ENCODE peak calls at places on chromosomes 11 and 22, in four cellular contexts. L, Q, W and O are unnamed samples.

GRCh38 chr11:17405232-17406005 is 17.0 kb upstream of the KCNJ11 start:
- DNase-seq in W (no peak), L (peak), Q (peak), O (peak)

GRCh38 chr11:18012314-18012905 is 437 bp downstream of the SERGEF start:
- DNase-seq in W (no peak), Q (peak), L (no peak), O (peak)

GRCh38 chr22:23263651-23264555 is 83.6 kb downstream of the BCR start:
- DNase-seq in L (no peak), W (peak), Q (no peak), O (no peak)

GRCh38 chr11:57647960-57648776 is 1.5 kb downstream of the YPEL4 start:
- DNase-seq in Q (peak), L (no peak), W (no peak), O (no peak)

GRCh38 chr11:130520231-130520630 is 71.8 kb downstream of the ADAMTS15 start:
- DNase-seq in Q (no peak), L (no peak), W (no peak), O (no peak)

GRCh38 chr11:16981651-16982194 is 32.5 kb downstream of the PLEKHA7 start:
- DNase-seq in W (no peak), L (no peak), Q (peak), O (peak)

GRCh38 chr11:86152901-86153300 is 84.0 kb upstream of the PICALM start:
- DNase-seq in L (no peak), W (no peak), Q (no peak), O (no peak)

GRCh38 chr11:9639985-9640384 is 23.9 kb upstream of the SWAP70 start:
- DNase-seq in Q (peak), L (no peak), W (no peak), O (no peak)

GRCh38 chr11:86064236-86064803 is 4.6 kb downstream of the PICALM start:
- DNase-seq in W (no peak), L (no peak), Q (no peak), O (no peak)

GRCh38 chr11:85664561-85665481 is at the start of gene CREBZF:
- DNase-seq in Q (peak), W (peak), L (peak), O (peak)

GRCh38 chr11:107050126-107050525 is 31.9 kb upstream of the GUCY1A2 start:
- DNase-seq in L (no peak), Q (no peak), W (no peak), O (no peak)

GRCh38 chr11:128872594-128872993 is 5.5 kb upstream of the KCNJ1 start:
- DNase-seq in Q (no peak), W (no peak), L (no peak), O (no peak)

GRCh38 chr11:70700453-70700852 is 302.1 kb downstream of the CTTN start:
- DNase-seq in Q (no peak), L (no peak), W (no peak), O (no peak)

GRCh38 chr11:69287968-69288882 is 5.7 kb upstream of the MYEOV start:
- DNase-seq in Q (no peak), W (no peak), L (no peak), O (no peak)

GRCh38 chr11:71525938-71526495 is 1.1 kb upstream of the KRTAP5-7 start:
- DNase-seq in L (no peak), W (no peak), Q (no peak), O (no peak)

GRCh38 chr11:126282361-126282741 is 542 bp upstream of the TIRAP start:
- DNase-seq in Q (peak), L (peak), W (no peak), O (no peak)

GRCh38 chr11:71339178-71339881 is 87.0 kb upstream of the SHANK2 start:
- DNase-seq in W (no peak), L (no peak), Q (no peak), O (no peak)

GRCh38 chr11:36146437-36146836 is 142.8 kb downstream of the COMMD9 start:
- DNase-seq in Q (no peak), W (no peak), L (no peak), O (no peak)

GRCh38 chr11:36257351-36257750 is 31.9 kb downstream of the COMMD9 start:
- DNase-seq in W (no peak), Q (no peak), L (no peak), O (no peak)

GRCh38 chr11:125314264-125315087 is 149.9 kb downstream of the PKNOX2 start:
- DNase-seq in L (no peak), Q (no peak), W (no peak), O (no peak)